ENCODE peak calls at places on chromosomes 5 and 9, in six cellular contexts. One of them, this sample, is unnamed.
A peak's percentile ranks its signal among the peaks of the same experiment; 100 is the strongest.

GRCh38 chr5:88660326-88660946 is 222.5 kb downstream of the MEF2C start:
- DNase-seq in activated CD4-positive, alpha-beta T cell treated with anti-CD3 and anti-CD28 coated beads, Interleukin-2, amount 10 ng/mL, durations not matched to agents 7 days and 5 days: no peak
- DNase-seq in endothelial cell: peak; percentile 47
- DNase-seq in stimulated activated CD4-positive, alpha-beta T cell treated with anti-CD3 and anti-CD28 coated beads, Interleukin-1b, Interleukin-23, amount 100 ng/mL, for 1 hour: no peak
- DNase-seq in stimulated activated naive B cell treated with anti-CD40 and anti-IgM and Interleukin-4, amounts not matched to agents 10 μg/mL and 1 μg/mL and 100 μg/mL, for 72 hours: no peak
- DNase-seq in AG20443: peak; percentile 61
- DNase-seq in this sample: no peak

GRCh38 chr5:103434057-103434456 is 128.5 kb downstream of the NUDT12 start:
- DNase-seq in stimulated activated CD4-positive, alpha-beta T cell treated with anti-CD3 and anti-CD28 coated beads, Interleukin-1b, Interleukin-23, amount 100 ng/mL, for 1 hour: no peak
- DNase-seq in AG20443: no peak
- DNase-seq in stimulated activated naive B cell treated with anti-CD40 and anti-IgM and Interleukin-4, amounts not matched to agents 10 μg/mL and 1 μg/mL and 100 μg/mL, for 72 hours: no peak
- DNase-seq in endothelial cell: no peak
- DNase-seq in activated CD4-positive, alpha-beta T cell treated with anti-CD3 and anti-CD28 coated beads, Interleukin-2, amount 10 ng/mL, durations not matched to agents 7 days and 5 days: no peak
- DNase-seq in this sample: no peak

GRCh38 chr9:101486693-101487442 is 46.8 kb upstream of the RNF20 start:
- DNase-seq in stimulated activated naive B cell treated with anti-CD40 and anti-IgM and Interleukin-4, amounts not matched to agents 10 μg/mL and 1 μg/mL and 100 μg/mL, for 72 hours: no peak
- DNase-seq in activated CD4-positive, alpha-beta T cell treated with anti-CD3 and anti-CD28 coated beads, Interleukin-2, amount 10 ng/mL, durations not matched to agents 7 days and 5 days: no peak
- DNase-seq in AG20443: peak; percentile 80
- DNase-seq in stimulated activated CD4-positive, alpha-beta T cell treated with anti-CD3 and anti-CD28 coated beads, Interleukin-1b, Interleukin-23, amount 100 ng/mL, for 1 hour: no peak
- DNase-seq in endothelial cell: peak; percentile 61
- DNase-seq in this sample: no peak

GRCh38 chr5:40653221-40654022 is 26.3 kb upstream of the PTGER4 start:
- DNase-seq in activated CD4-positive, alpha-beta T cell treated with anti-CD3 and anti-CD28 coated beads, Interleukin-2, amount 10 ng/mL, durations not matched to agents 7 days and 5 days: peak; percentile 42
- DNase-seq in AG20443: no peak
- DNase-seq in stimulated activated naive B cell treated with anti-CD40 and anti-IgM and Interleukin-4, amounts not matched to agents 10 μg/mL and 1 μg/mL and 100 μg/mL, for 72 hours: no peak
- DNase-seq in endothelial cell: no peak
- DNase-seq in stimulated activated CD4-positive, alpha-beta T cell treated with anti-CD3 and anti-CD28 coated beads, Interleukin-1b, Interleukin-23, amount 100 ng/mL, for 1 hour: no peak
- DNase-seq in this sample: no peak

GRCh38 chr9:73412874-73413273 is 261.2 kb downstream of the ANXA1 start:
- DNase-seq in stimulated activated CD4-positive, alpha-beta T cell treated with anti-CD3 and anti-CD28 coated beads, Interleukin-1b, Interleukin-23, amount 100 ng/mL, for 1 hour: no peak
- DNase-seq in AG20443: no peak
- DNase-seq in activated CD4-positive, alpha-beta T cell treated with anti-CD3 and anti-CD28 coated beads, Interleukin-2, amount 10 ng/mL, durations not matched to agents 7 days and 5 days: no peak
- DNase-seq in stimulated activated naive B cell treated with anti-CD40 and anti-IgM and Interleukin-4, amounts not matched to agents 10 μg/mL and 1 μg/mL and 100 μg/mL, for 72 hours: no peak
- DNase-seq in endothelial cell: no peak
- DNase-seq in this sample: no peak

GRCh38 chr9:78898239-78898638 is 601.3 kb downstream of the PSAT1 start:
- DNase-seq in stimulated activated CD4-positive, alpha-beta T cell treated with anti-CD3 and anti-CD28 coated beads, Interleukin-1b, Interleukin-23, amount 100 ng/mL, for 1 hour: no peak
- DNase-seq in endothelial cell: no peak
- DNase-seq in AG20443: no peak
- DNase-seq in stimulated activated naive B cell treated with anti-CD40 and anti-IgM and Interleukin-4, amounts not matched to agents 10 μg/mL and 1 μg/mL and 100 μg/mL, for 72 hours: no peak
- DNase-seq in activated CD4-positive, alpha-beta T cell treated with anti-CD3 and anti-CD28 coated beads, Interleukin-2, amount 10 ng/mL, durations not matched to agents 7 days and 5 days: no peak
- DNase-seq in this sample: no peak

GRCh38 chr5:42586625-42587024 is 163.4 kb downstream of the GHR start:
- DNase-seq in stimulated activated CD4-positive, alpha-beta T cell treated with anti-CD3 and anti-CD28 coated beads, Interleukin-1b, Interleukin-23, amount 100 ng/mL, for 1 hour: no peak
- DNase-seq in endothelial cell: no peak
- DNase-seq in stimulated activated naive B cell treated with anti-CD40 and anti-IgM and Interleukin-4, amounts not matched to agents 10 μg/mL and 1 μg/mL and 100 μg/mL, for 72 hours: no peak
- DNase-seq in activated CD4-positive, alpha-beta T cell treated with anti-CD3 and anti-CD28 coated beads, Interleukin-2, amount 10 ng/mL, durations not matched to agents 7 days and 5 days: no peak
- DNase-seq in AG20443: no peak
- DNase-seq in this sample: no peak

GRCh38 chr5:83036991-83037390 is 40.2 kb downstream of the TMEM167A start:
- DNase-seq in AG20443: no peak
- DNase-seq in stimulated activated CD4-positive, alpha-beta T cell treated with anti-CD3 and anti-CD28 coated beads, Interleukin-1b, Interleukin-23, amount 100 ng/mL, for 1 hour: no peak
- DNase-seq in endothelial cell: no peak
- DNase-seq in activated CD4-positive, alpha-beta T cell treated with anti-CD3 and anti-CD28 coated beads, Interleukin-2, amount 10 ng/mL, durations not matched to agents 7 days and 5 days: no peak
- DNase-seq in stimulated activated naive B cell treated with anti-CD40 and anti-IgM and Interleukin-4, amounts not matched to agents 10 μg/mL and 1 μg/mL and 100 μg/mL, for 72 hours: no peak
- DNase-seq in this sample: no peak

GRCh38 chr5:172303090-172303995 is 19.8 kb upstream of the UBTD2 start:
- DNase-seq in stimulated activated naive B cell treated with anti-CD40 and anti-IgM and Interleukin-4, amounts not matched to agents 10 μg/mL and 1 μg/mL and 100 μg/mL, for 72 hours: no peak
- DNase-seq in stimulated activated CD4-positive, alpha-beta T cell treated with anti-CD3 and anti-CD28 coated beads, Interleukin-1b, Interleukin-23, amount 100 ng/mL, for 1 hour: no peak
- DNase-seq in activated CD4-positive, alpha-beta T cell treated with anti-CD3 and anti-CD28 coated beads, Interleukin-2, amount 10 ng/mL, durations not matched to agents 7 days and 5 days: no peak
- DNase-seq in AG20443: no peak
- DNase-seq in endothelial cell: no peak
- DNase-seq in this sample: no peak

GRCh38 chr9:119009253-119009652 is 360.0 kb downstream of the BRINP1 start:
- DNase-seq in endothelial cell: no peak
- DNase-seq in stimulated activated CD4-positive, alpha-beta T cell treated with anti-CD3 and anti-CD28 coated beads, Interleukin-1b, Interleukin-23, amount 100 ng/mL, for 1 hour: no peak
- DNase-seq in AG20443: peak; percentile 29
- DNase-seq in activated CD4-positive, alpha-beta T cell treated with anti-CD3 and anti-CD28 coated beads, Interleukin-2, amount 10 ng/mL, durations not matched to agents 7 days and 5 days: no peak
- DNase-seq in stimulated activated naive B cell treated with anti-CD40 and anti-IgM and Interleukin-4, amounts not matched to agents 10 μg/mL and 1 μg/mL and 100 μg/mL, for 72 hours: no peak
- DNase-seq in this sample: no peak

GRCh38 chr5:84287964-84288363 is 96.7 kb downstream of the EDIL3 start:
- DNase-seq in endothelial cell: no peak
- DNase-seq in stimulated activated naive B cell treated with anti-CD40 and anti-IgM and Interleukin-4, amounts not matched to agents 10 μg/mL and 1 μg/mL and 100 μg/mL, for 72 hours: no peak
- DNase-seq in activated CD4-positive, alpha-beta T cell treated with anti-CD3 and anti-CD28 coated beads, Interleukin-2, amount 10 ng/mL, durations not matched to agents 7 days and 5 days: no peak
- DNase-seq in stimulated activated CD4-positive, alpha-beta T cell treated with anti-CD3 and anti-CD28 coated beads, Interleukin-1b, Interleukin-23, amount 100 ng/mL, for 1 hour: no peak
- DNase-seq in AG20443: peak; percentile 21
- DNase-seq in this sample: no peak

GRCh38 chr5:7209583-7210139 is 186.3 kb upstream of the ADCY2 start:
- DNase-seq in endothelial cell: no peak
- DNase-seq in activated CD4-positive, alpha-beta T cell treated with anti-CD3 and anti-CD28 coated beads, Interleukin-2, amount 10 ng/mL, durations not matched to agents 7 days and 5 days: no peak
- DNase-seq in stimulated activated naive B cell treated with anti-CD40 and anti-IgM and Interleukin-4, amounts not matched to agents 10 μg/mL and 1 μg/mL and 100 μg/mL, for 72 hours: no peak
- DNase-seq in AG20443: no peak
- DNase-seq in stimulated activated CD4-positive, alpha-beta T cell treated with anti-CD3 and anti-CD28 coated beads, Interleukin-1b, Interleukin-23, amount 100 ng/mL, for 1 hour: no peak
- DNase-seq in this sample: no peak

GRCh38 chr9:112005939-112006338 is 109.3 kb downstream of the UGCG start:
- DNase-seq in AG20443: no peak
- DNase-seq in endothelial cell: no peak
- DNase-seq in stimulated activated naive B cell treated with anti-CD40 and anti-IgM and Interleukin-4, amounts not matched to agents 10 μg/mL and 1 μg/mL and 100 μg/mL, for 72 hours: no peak
- DNase-seq in activated CD4-positive, alpha-beta T cell treated with anti-CD3 and anti-CD28 coated beads, Interleukin-2, amount 10 ng/mL, durations not matched to agents 7 days and 5 days: no peak
- DNase-seq in stimulated activated CD4-positive, alpha-beta T cell treated with anti-CD3 and anti-CD28 coated beads, Interleukin-1b, Interleukin-23, amount 100 ng/mL, for 1 hour: no peak
- DNase-seq in this sample: no peak

GRCh38 chr5:165232187-165232586 is 1726.8 kb downstream of the MAT2B start:
- DNase-seq in stimulated activated naive B cell treated with anti-CD40 and anti-IgM and Interleukin-4, amounts not matched to agents 10 μg/mL and 1 μg/mL and 100 μg/mL, for 72 hours: no peak
- DNase-seq in AG20443: no peak
- DNase-seq in activated CD4-positive, alpha-beta T cell treated with anti-CD3 and anti-CD28 coated beads, Interleukin-2, amount 10 ng/mL, durations not matched to agents 7 days and 5 days: no peak
- DNase-seq in endothelial cell: no peak
- DNase-seq in stimulated activated CD4-positive, alpha-beta T cell treated with anti-CD3 and anti-CD28 coated beads, Interleukin-1b, Interleukin-23, amount 100 ng/mL, for 1 hour: no peak
- DNase-seq in this sample: no peak

GRCh38 chr9:108622467-108622866 is 233.3 kb downstream of the ACTL7B start:
- DNase-seq in AG20443: peak; percentile 62
- DNase-seq in endothelial cell: no peak
- DNase-seq in stimulated activated naive B cell treated with anti-CD40 and anti-IgM and Interleukin-4, amounts not matched to agents 10 μg/mL and 1 μg/mL and 100 μg/mL, for 72 hours: no peak
- DNase-seq in stimulated activated CD4-positive, alpha-beta T cell treated with anti-CD3 and anti-CD28 coated beads, Interleukin-1b, Interleukin-23, amount 100 ng/mL, for 1 hour: no peak
- DNase-seq in activated CD4-positive, alpha-beta T cell treated with anti-CD3 and anti-CD28 coated beads, Interleukin-2, amount 10 ng/mL, durations not matched to agents 7 days and 5 days: no peak
- DNase-seq in this sample: no peak

GRCh38 chr9:133303266-133304157 is 28.5 kb upstream of the ABO start:
- DNase-seq in activated CD4-positive, alpha-beta T cell treated with anti-CD3 and anti-CD28 coated beads, Interleukin-2, amount 10 ng/mL, durations not matched to agents 7 days and 5 days: no peak
- DNase-seq in stimulated activated CD4-positive, alpha-beta T cell treated with anti-CD3 and anti-CD28 coated beads, Interleukin-1b, Interleukin-23, amount 100 ng/mL, for 1 hour: no peak
- DNase-seq in endothelial cell: no peak
- DNase-seq in stimulated activated naive B cell treated with anti-CD40 and anti-IgM and Interleukin-4, amounts not matched to agents 10 μg/mL and 1 μg/mL and 100 μg/mL, for 72 hours: no peak
- DNase-seq in AG20443: no peak
- DNase-seq in this sample: no peak

GRCh38 chr5:160271396-160271795 is 41.0 kb downstream of the CCNJL start:
- DNase-seq in AG20443: no peak
- DNase-seq in stimulated activated naive B cell treated with anti-CD40 and anti-IgM and Interleukin-4, amounts not matched to agents 10 μg/mL and 1 μg/mL and 100 μg/mL, for 72 hours: no peak
- DNase-seq in endothelial cell: peak; percentile 43
- DNase-seq in stimulated activated CD4-positive, alpha-beta T cell treated with anti-CD3 and anti-CD28 coated beads, Interleukin-1b, Interleukin-23, amount 100 ng/mL, for 1 hour: no peak
- DNase-seq in activated CD4-positive, alpha-beta T cell treated with anti-CD3 and anti-CD28 coated beads, Interleukin-2, amount 10 ng/mL, durations not matched to agents 7 days and 5 days: no peak
- DNase-seq in this sample: no peak

GRCh38 chr5:96265487-96265886 is 167.6 kb downstream of the PCSK1 start:
- DNase-seq in stimulated activated naive B cell treated with anti-CD40 and anti-IgM and Interleukin-4, amounts not matched to agents 10 μg/mL and 1 μg/mL and 100 μg/mL, for 72 hours: no peak
- DNase-seq in AG20443: no peak
- DNase-seq in endothelial cell: no peak
- DNase-seq in activated CD4-positive, alpha-beta T cell treated with anti-CD3 and anti-CD28 coated beads, Interleukin-2, amount 10 ng/mL, durations not matched to agents 7 days and 5 days: no peak
- DNase-seq in stimulated activated CD4-positive, alpha-beta T cell treated with anti-CD3 and anti-CD28 coated beads, Interleukin-1b, Interleukin-23, amount 100 ng/mL, for 1 hour: no peak
- DNase-seq in this sample: no peak

GRCh38 chr5:170232786-170233185 is at the start of gene C5orf58:
- DNase-seq in activated CD4-positive, alpha-beta T cell treated with anti-CD3 and anti-CD28 coated beads, Interleukin-2, amount 10 ng/mL, durations not matched to agents 7 days and 5 days: no peak
- DNase-seq in endothelial cell: no peak
- DNase-seq in stimulated activated CD4-positive, alpha-beta T cell treated with anti-CD3 and anti-CD28 coated beads, Interleukin-1b, Interleukin-23, amount 100 ng/mL, for 1 hour: no peak
- DNase-seq in stimulated activated naive B cell treated with anti-CD40 and anti-IgM and Interleukin-4, amounts not matched to agents 10 μg/mL and 1 μg/mL and 100 μg/mL, for 72 hours: no peak
- DNase-seq in AG20443: no peak
- DNase-seq in this sample: no peak

GRCh38 chr5:109922396-109922995 is 232.8 kb downstream of the MAN2A1 start:
- DNase-seq in activated CD4-positive, alpha-beta T cell treated with anti-CD3 and anti-CD28 coated beads, Interleukin-2, amount 10 ng/mL, durations not matched to agents 7 days and 5 days: peak; percentile 25
- DNase-seq in AG20443: no peak
- DNase-seq in endothelial cell: no peak
- DNase-seq in stimulated activated CD4-positive, alpha-beta T cell treated with anti-CD3 and anti-CD28 coated beads, Interleukin-1b, Interleukin-23, amount 100 ng/mL, for 1 hour: no peak
- DNase-seq in stimulated activated naive B cell treated with anti-CD40 and anti-IgM and Interleukin-4, amounts not matched to agents 10 μg/mL and 1 μg/mL and 100 μg/mL, for 72 hours: no peak
- DNase-seq in this sample: no peak

GRCh38 chr5:33049845-33050244 is 338.7 kb downstream of the NPR3 start:
- DNase-seq in activated CD4-positive, alpha-beta T cell treated with anti-CD3 and anti-CD28 coated beads, Interleukin-2, amount 10 ng/mL, durations not matched to agents 7 days and 5 days: no peak
- DNase-seq in stimulated activated naive B cell treated with anti-CD40 and anti-IgM and Interleukin-4, amounts not matched to agents 10 μg/mL and 1 μg/mL and 100 μg/mL, for 72 hours: no peak
- DNase-seq in stimulated activated CD4-positive, alpha-beta T cell treated with anti-CD3 and anti-CD28 coated beads, Interleukin-1b, Interleukin-23, amount 100 ng/mL, for 1 hour: no peak
- DNase-seq in endothelial cell: no peak
- DNase-seq in AG20443: peak; percentile 90
- DNase-seq in this sample: no peak

GRCh38 chr9:100379862-100380261 is 27.1 kb upstream of the TEX10 start:
- DNase-seq in activated CD4-positive, alpha-beta T cell treated with anti-CD3 and anti-CD28 coated beads, Interleukin-2, amount 10 ng/mL, durations not matched to agents 7 days and 5 days: no peak
- DNase-seq in AG20443: peak; percentile 22
- DNase-seq in stimulated activated naive B cell treated with anti-CD40 and anti-IgM and Interleukin-4, amounts not matched to agents 10 μg/mL and 1 μg/mL and 100 μg/mL, for 72 hours: no peak
- DNase-seq in endothelial cell: no peak
- DNase-seq in stimulated activated CD4-positive, alpha-beta T cell treated with anti-CD3 and anti-CD28 coated beads, Interleukin-1b, Interleukin-23, amount 100 ng/mL, for 1 hour: no peak
- DNase-seq in this sample: no peak

GRCh38 chr5:12865529-12865928 is 961.3 kb upstream of the CTNND2 start:
- DNase-seq in stimulated activated CD4-positive, alpha-beta T cell treated with anti-CD3 and anti-CD28 coated beads, Interleukin-1b, Interleukin-23, amount 100 ng/mL, for 1 hour: no peak
- DNase-seq in AG20443: no peak
- DNase-seq in activated CD4-positive, alpha-beta T cell treated with anti-CD3 and anti-CD28 coated beads, Interleukin-2, amount 10 ng/mL, durations not matched to agents 7 days and 5 days: no peak
- DNase-seq in endothelial cell: no peak
- DNase-seq in stimulated activated naive B cell treated with anti-CD40 and anti-IgM and Interleukin-4, amounts not matched to agents 10 μg/mL and 1 μg/mL and 100 μg/mL, for 72 hours: no peak
- DNase-seq in this sample: no peak

GRCh38 chr9:134671341-134672113 is 29.9 kb downstream of the COL5A1 start:
- DNase-seq in activated CD4-positive, alpha-beta T cell treated with anti-CD3 and anti-CD28 coated beads, Interleukin-2, amount 10 ng/mL, durations not matched to agents 7 days and 5 days: no peak
- DNase-seq in stimulated activated naive B cell treated with anti-CD40 and anti-IgM and Interleukin-4, amounts not matched to agents 10 μg/mL and 1 μg/mL and 100 μg/mL, for 72 hours: no peak
- DNase-seq in stimulated activated CD4-positive, alpha-beta T cell treated with anti-CD3 and anti-CD28 coated beads, Interleukin-1b, Interleukin-23, amount 100 ng/mL, for 1 hour: no peak
- DNase-seq in AG20443: peak; percentile 49
- DNase-seq in endothelial cell: no peak
- DNase-seq in this sample: no peak

GRCh38 chr9:134501266-134502181 is 140.1 kb upstream of the COL5A1 start:
- DNase-seq in AG20443: no peak
- DNase-seq in endothelial cell: no peak
- DNase-seq in stimulated activated CD4-positive, alpha-beta T cell treated with anti-CD3 and anti-CD28 coated beads, Interleukin-1b, Interleukin-23, amount 100 ng/mL, for 1 hour: no peak
- DNase-seq in stimulated activated naive B cell treated with anti-CD40 and anti-IgM and Interleukin-4, amounts not matched to agents 10 μg/mL and 1 μg/mL and 100 μg/mL, for 72 hours: no peak
- DNase-seq in activated CD4-positive, alpha-beta T cell treated with anti-CD3 and anti-CD28 coated beads, Interleukin-2, amount 10 ng/mL, durations not matched to agents 7 days and 5 days: no peak
- DNase-seq in this sample: no peak

GRCh38 chr9:104915739-104916138 is 12.2 kb downstream of the ABCA1 start:
- DNase-seq in activated CD4-positive, alpha-beta T cell treated with anti-CD3 and anti-CD28 coated beads, Interleukin-2, amount 10 ng/mL, durations not matched to agents 7 days and 5 days: no peak
- DNase-seq in stimulated activated CD4-positive, alpha-beta T cell treated with anti-CD3 and anti-CD28 coated beads, Interleukin-1b, Interleukin-23, amount 100 ng/mL, for 1 hour: no peak
- DNase-seq in AG20443: no peak
- DNase-seq in stimulated activated naive B cell treated with anti-CD40 and anti-IgM and Interleukin-4, amounts not matched to agents 10 μg/mL and 1 μg/mL and 100 μg/mL, for 72 hours: no peak
- DNase-seq in endothelial cell: no peak
- DNase-seq in this sample: no peak

GRCh38 chr5:81006955-81007636 is 46.9 kb downstream of the RASGRF2 start:
- DNase-seq in stimulated activated CD4-positive, alpha-beta T cell treated with anti-CD3 and anti-CD28 coated beads, Interleukin-1b, Interleukin-23, amount 100 ng/mL, for 1 hour: peak; percentile 9
- DNase-seq in activated CD4-positive, alpha-beta T cell treated with anti-CD3 and anti-CD28 coated beads, Interleukin-2, amount 10 ng/mL, durations not matched to agents 7 days and 5 days: peak; percentile 78
- DNase-seq in stimulated activated naive B cell treated with anti-CD40 and anti-IgM and Interleukin-4, amounts not matched to agents 10 μg/mL and 1 μg/mL and 100 μg/mL, for 72 hours: no peak
- DNase-seq in endothelial cell: no peak
- DNase-seq in AG20443: no peak
- DNase-seq in this sample: no peak

GRCh38 chr9:130313103-130313858 is 47.7 kb downstream of the HMCN2 start:
- DNase-seq in stimulated activated CD4-positive, alpha-beta T cell treated with anti-CD3 and anti-CD28 coated beads, Interleukin-1b, Interleukin-23, amount 100 ng/mL, for 1 hour: no peak
- DNase-seq in endothelial cell: no peak
- DNase-seq in AG20443: no peak
- DNase-seq in stimulated activated naive B cell treated with anti-CD40 and anti-IgM and Interleukin-4, amounts not matched to agents 10 μg/mL and 1 μg/mL and 100 μg/mL, for 72 hours: no peak
- DNase-seq in activated CD4-positive, alpha-beta T cell treated with anti-CD3 and anti-CD28 coated beads, Interleukin-2, amount 10 ng/mL, durations not matched to agents 7 days and 5 days: no peak
- DNase-seq in this sample: no peak